ENCODE peak calls at places on chromosomes 12 and 14, in four cellular contexts. One of them, this sample, is unnamed. For H3K79me2, the result is how much of the 10 kb centered on the place peaks cover.

GRCh38 chr14:100577321-100577985 is 9.8 kb downstream of the BEGAIN start:
- DNase-seq in fibroblast of lung: no peak
- DNase-seq in H9: no peak
- DNase-seq in HCT116: no peak
- DNase-seq in this sample: no peak

GRCh38 chr12:66941150-66941549 is 262.3 kb upstream of the GRIP1 start:
- DNase-seq in fibroblast of lung: no peak
- DNase-seq in HCT116: no peak
- DNase-seq in H9: no peak
- DNase-seq in this sample: no peak

GRCh38 chr14:51370758-51371386 is 130.8 kb downstream of the TMX1 start:
- DNase-seq in fibroblast of lung: no peak
- DNase-seq in H9: no peak
- DNase-seq in HCT116: no peak
- DNase-seq in this sample: no peak

GRCh38 chr12:13208533-13209278 is 12.2 kb downstream of the EMP1 start:
- DNase-seq in H9: peak
- DNase-seq in fibroblast of lung: peak
- DNase-seq in HCT116: no peak
- DNase-seq in this sample: no peak

GRCh38 chr12:111788178-111788654 is 21.5 kb downstream of the ALDH2 start:
- DNase-seq in H9: no peak
- DNase-seq in fibroblast of lung: peak
- DNase-seq in HCT116: no peak
- DNase-seq in this sample: no peak

GRCh38 chr14:95286649-95287048 is 33.1 kb downstream of the CLMN start:
- DNase-seq in fibroblast of lung: no peak
- DNase-seq in HCT116: no peak
- DNase-seq in H9: peak
- DNase-seq in this sample: no peak

GRCh38 chr12:100927825-100928224 is 133.2 kb downstream of the ANO4 start:
- DNase-seq in HCT116: peak
- DNase-seq in fibroblast of lung: peak
- DNase-seq in H9: no peak
- DNase-seq in this sample: peak

GRCh38 chr14:102518063-102518648 is 8.6 kb upstream of the ANKRD9 start:
- DNase-seq in HCT116: no peak
- DNase-seq in fibroblast of lung: no peak
- DNase-seq in H9: no peak
- DNase-seq in this sample: no peak

GRCh38 chr14:22871962-22872832 is 657 bp downstream of the LRP10 start:
- DNase-seq in HCT116: peak
- DNase-seq in H9: peak
- DNase-seq in fibroblast of lung: peak
- DNase-seq in this sample: no peak

GRCh38 chr14:76957224-76957881 is 71.2 kb downstream of the IRF2BPL start:
- DNase-seq in H9: no peak
- DNase-seq in fibroblast of lung: no peak
- DNase-seq in HCT116: no peak
- DNase-seq in this sample: no peak

GRCh38 chr14:101239065-101239464 is 322.2 kb upstream of the DIO3 start:
- DNase-seq in HCT116: no peak
- DNase-seq in fibroblast of lung: no peak
- DNase-seq in H9: no peak
- DNase-seq in this sample: no peak

GRCh38 chr14:105420141-105420975 is 731 bp downstream of the MTA1 start:
- DNase-seq in H9: no peak
- DNase-seq in HCT116: no peak
- DNase-seq in fibroblast of lung: no peak
- DNase-seq in this sample: no peak
- H3K79me2 ChIP-seq in H9: under half
- H3K79me2 ChIP-seq in HCT116: half or more
- H3K79me2 ChIP-seq in fibroblast of lung: half or more
- H3K79me2 ChIP-seq in this sample: half or more

DNA sequence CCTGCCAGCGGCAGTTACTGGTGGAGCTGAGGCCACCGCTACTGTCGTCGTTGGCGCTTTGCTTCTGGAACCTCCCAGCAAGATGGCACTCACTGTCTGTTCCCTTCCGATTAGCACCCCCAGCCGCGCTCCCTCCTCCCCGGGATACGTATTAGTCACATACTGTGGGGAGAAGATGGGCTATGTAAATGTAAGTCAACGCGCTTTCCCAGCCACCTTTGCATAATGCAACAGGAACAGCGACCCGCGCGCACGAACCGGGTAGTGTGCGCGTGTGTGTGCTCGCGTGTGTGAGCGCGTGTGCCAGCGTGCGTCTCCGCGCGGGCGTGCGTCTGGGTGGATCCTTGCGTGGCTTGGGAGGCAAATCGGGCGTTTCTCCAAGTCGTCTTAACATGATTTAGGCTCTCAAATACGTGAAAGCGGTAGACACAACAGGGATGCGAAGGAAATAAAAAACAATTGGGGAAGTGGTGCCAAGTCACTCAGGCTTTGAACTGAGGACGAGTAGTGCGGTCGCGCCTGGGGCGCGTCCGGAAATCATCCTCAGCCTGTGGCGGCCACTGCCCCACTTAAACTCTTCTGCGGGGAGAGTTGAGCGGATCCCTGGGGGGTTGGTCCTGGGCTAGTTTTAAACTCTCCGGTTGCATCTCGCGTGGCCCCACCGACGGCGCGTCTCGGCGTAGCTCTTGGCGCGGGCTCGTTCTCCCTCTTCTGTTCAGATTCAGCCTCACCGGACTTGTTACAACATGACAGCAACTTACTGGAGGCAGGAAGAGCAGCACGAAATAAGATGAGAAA is 1.8 kb downstream of the FLRT2 start:
- DNase-seq in fibroblast of lung: peak
- DNase-seq in H9: peak
- DNase-seq in HCT116: no peak
- DNase-seq in this sample: no peak
- TF ChIP-seq CTCF in fibroblast of lung: peak
- TF ChIP-seq CTCF in H9: no peak
- TF ChIP-seq CTCF in HCT116: no peak
- TF ChIP-seq CTCF in this sample: peak

GRCh38 chr12:42236017-42236416 is 2.0 kb downstream of the YAF2 start:
- DNase-seq in HCT116: no peak
- DNase-seq in fibroblast of lung: no peak
- DNase-seq in H9: no peak
- DNase-seq in this sample: no peak

GRCh38 chr12:42237853-42238239 is 202 bp downstream of the YAF2 start:
- DNase-seq in HCT116: no peak
- DNase-seq in H9: no peak
- DNase-seq in fibroblast of lung: no peak
- DNase-seq in this sample: no peak

GRCh38 chr12:42237052-42237852 is 796 bp downstream of the YAF2 start:
- DNase-seq in fibroblast of lung: peak
- DNase-seq in H9: peak
- DNase-seq in HCT116: peak
- DNase-seq in this sample: no peak

GRCh38 chr12:42235426-42235825 is 2.6 kb downstream of the YAF2 start:
- DNase-seq in HCT116: no peak
- DNase-seq in H9: no peak
- DNase-seq in fibroblast of lung: no peak
- DNase-seq in this sample: no peak

GRCh38 chr12:42234970-42235369 is 3.1 kb downstream of the YAF2 start:
- DNase-seq in HCT116: no peak
- DNase-seq in H9: no peak
- DNase-seq in fibroblast of lung: peak
- DNase-seq in this sample: no peak
- H3K79me2 ChIP-seq in HCT116: under half
- H3K79me2 ChIP-seq in H9: under half
- H3K79me2 ChIP-seq in fibroblast of lung: under half
- H3K79me2 ChIP-seq in this sample: under half

GRCh38 chr12:64695550-64695949 is 63.7 kb downstream of the GNS start:
- DNase-seq in fibroblast of lung: no peak
- DNase-seq in HCT116: no peak
- DNase-seq in H9: no peak
- DNase-seq in this sample: no peak

GRCh38 chr12:64699504-64700115 is 59.6 kb downstream of the GNS start:
- DNase-seq in HCT116: no peak
- DNase-seq in H9: no peak
- DNase-seq in fibroblast of lung: no peak
- DNase-seq in this sample: no peak

GRCh38 chr12:64694130-64695078 is 64.8 kb downstream of the GNS start:
- DNase-seq in H9: no peak
- DNase-seq in fibroblast of lung: no peak
- DNase-seq in HCT116: no peak
- DNase-seq in this sample: no peak

GRCh38 chr12:64691793-64692583 is 67.2 kb downstream of the GNS start:
- DNase-seq in H9: no peak
- DNase-seq in HCT116: no peak
- DNase-seq in fibroblast of lung: peak
- DNase-seq in this sample: no peak

GRCh38 chr12:64696065-64696741 is 63.0 kb downstream of the GNS start:
- DNase-seq in H9: no peak
- DNase-seq in fibroblast of lung: peak
- DNase-seq in HCT116: no peak
- DNase-seq in this sample: no peak
- TF ChIP-seq CTCF in H9: peak
- TF ChIP-seq CTCF in fibroblast of lung: peak
- TF ChIP-seq CTCF in HCT116: peak
- TF ChIP-seq CTCF in this sample: peak

GRCh38 chr14:56135001-56135400 is 16.8 kb downstream of the PELI2 start:
- DNase-seq in H9: no peak
- DNase-seq in HCT116: no peak
- DNase-seq in fibroblast of lung: no peak
- DNase-seq in this sample: no peak
- H3K79me2 ChIP-seq in H9: under half
- H3K79me2 ChIP-seq in HCT116: under half
- H3K79me2 ChIP-seq in fibroblast of lung: under half
- H3K79me2 ChIP-seq in this sample: under half

This sample was measured in keratinocyte.